ENCODE peak calls at places on chromosome 21, in five cellular contexts. One of them, this sample, is unnamed.

GRCh38 chr21:38610573-38611251 is 112.4 kb upstream of the ERG start:
- DNase-seq in Peyer's patch: no peak
- DNase-seq in aorta: no peak
- DNase-seq in tibial nerve: no peak
- DNase-seq in uterus: no peak
- DNase-seq in this sample: no peak

GRCh38 chr21:34047835-34048234 is 25.5 kb upstream of the MRPS6 start:
- DNase-seq in Peyer's patch: no peak
- DNase-seq in aorta: no peak
- DNase-seq in tibial nerve: no peak
- DNase-seq in uterus: no peak
- DNase-seq in this sample: no peak

GRCh38 chr21:46168238-46168637 is 12.9 kb upstream of the FTCD start:
- DNase-seq in Peyer's patch: no peak
- DNase-seq in aorta: peak; percentile 42
- DNase-seq in tibial nerve: no peak
- DNase-seq in uterus: peak; percentile 12
- DNase-seq in this sample: no peak

GRCh38 chr21:26709090-26709489 is 136.0 kb upstream of the CYYR1 start:
- DNase-seq in Peyer's patch: no peak
- DNase-seq in aorta: no peak
- DNase-seq in tibial nerve: no peak
- DNase-seq in uterus: no peak
- DNase-seq in this sample: no peak

GRCh38 chr21:29851611-29852010 is 88.2 kb downstream of the GRIK1 start:
- DNase-seq in Peyer's patch: no peak
- DNase-seq in aorta: no peak
- DNase-seq in tibial nerve: no peak
- DNase-seq in uterus: no peak
- DNase-seq in this sample: no peak

GRCh38 chr21:23639726-23640125 is 1967.6 kb downstream of the MRPL39 start:
- DNase-seq in Peyer's patch: no peak
- DNase-seq in aorta: no peak
- DNase-seq in tibial nerve: no peak
- DNase-seq in uterus: no peak
- DNase-seq in this sample: no peak

GRCh38 chr21:15908187-15908586 is 178.4 kb downstream of the USP25 start:
- DNase-seq in Peyer's patch: no peak
- DNase-seq in aorta: no peak
- DNase-seq in tibial nerve: no peak
- DNase-seq in uterus: no peak
- DNase-seq in this sample: no peak

GRCh38 chr21:33229776-33230517 is at the start of gene IFNAR2:
- DNase-seq in Peyer's patch: peak; percentile 89
- DNase-seq in aorta: peak; percentile 86
- DNase-seq in tibial nerve: peak; percentile 43
- DNase-seq in uterus: peak; percentile 57
- DNase-seq in this sample: peak; percentile 67

GRCh38 chr21:35509004-35509704 is 460.1 kb upstream of the RUNX1 start:
- DNase-seq in Peyer's patch: no peak
- DNase-seq in aorta: peak; percentile 58
- DNase-seq in tibial nerve: peak; percentile 40
- DNase-seq in uterus: no peak
- DNase-seq in this sample: no peak

GRCh38 chr21:42538479-42539275 is 25.0 kb downstream of the SLC37A1 start:
- DNase-seq in Peyer's patch: peak; percentile 12
- DNase-seq in aorta: no peak
- DNase-seq in tibial nerve: no peak
- DNase-seq in uterus: no peak
- DNase-seq in this sample: no peak
- H3K27ac ChIP-seq in Peyer's patch: no peak overlapping the region
- H3K27ac ChIP-seq in aorta: no peak overlapping the region
- H3K27ac ChIP-seq in tibial nerve: no peak overlapping the region
- H3K27ac ChIP-seq in uterus: no peak overlapping the region
- H3K27ac ChIP-seq in this sample: no peak overlapping the region

GRCh38 chr21:42479582-42479981 is 16.4 kb downstream of the RSPH1 start:
- DNase-seq in Peyer's patch: no peak
- DNase-seq in aorta: no peak
- DNase-seq in tibial nerve: no peak
- DNase-seq in uterus: no peak
- DNase-seq in this sample: no peak
- H3K27me3 ChIP-seq in Peyer's patch: no peaks in the 10 kb centered on the region
- H3K27me3 ChIP-seq in aorta: no peaks in the 10 kb centered on the region
- H3K27me3 ChIP-seq in tibial nerve: no peaks in the 10 kb centered on the region
- H3K27me3 ChIP-seq in uterus: no peaks in the 10 kb centered on the region
- H3K27me3 ChIP-seq in this sample: no peaks in the 10 kb centered on the region

GRCh38 chr21:41425954-41426655 is at the start of gene MX1:
- DNase-seq in Peyer's patch: peak; percentile 93
- DNase-seq in aorta: peak; percentile 83
- DNase-seq in tibial nerve: peak; percentile 64
- DNase-seq in uterus: peak; percentile 67
- DNase-seq in this sample: peak; percentile 89

GRCh38 chr21:41428311-41428710 is 2.3 kb downstream of the MX1 start:
- DNase-seq in Peyer's patch: no peak
- DNase-seq in aorta: no peak
- DNase-seq in tibial nerve: no peak
- DNase-seq in uterus: no peak
- DNase-seq in this sample: no peak

GRCh38 chr21:41426656-41427311 is 745 bp downstream of the MX1 start:
- DNase-seq in Peyer's patch: no peak
- DNase-seq in aorta: no peak
- DNase-seq in tibial nerve: no peak
- DNase-seq in uterus: no peak
- DNase-seq in this sample: no peak

GRCh38 chr21:41427556-41427955 is 1.5 kb downstream of the MX1 start:
- DNase-seq in Peyer's patch: no peak
- DNase-seq in aorta: no peak
- DNase-seq in tibial nerve: no peak
- DNase-seq in uterus: no peak
- DNase-seq in this sample: no peak

GRCh38 chr21:41425588-41425953 is 468 bp upstream of the MX1 start:
- DNase-seq in Peyer's patch: no peak
- DNase-seq in aorta: no peak
- DNase-seq in tibial nerve: no peak
- DNase-seq in uterus: no peak
- DNase-seq in this sample: no peak
- H3K27ac ChIP-seq in Peyer's patch: peak overlapping the region; percentile 77
- H3K27ac ChIP-seq in aorta: no peak overlapping the region
- H3K27ac ChIP-seq in tibial nerve: peak overlapping the region; percentile 86
- H3K27ac ChIP-seq in uterus: peak overlapping the region; percentile 72
- H3K27ac ChIP-seq in this sample: peak overlapping the region; percentile 62

GRCh38 chr21:44876849-44877575 is 3.5 kb upstream of the PTTG1IP start:
- DNase-seq in Peyer's patch: peak; percentile 19
- DNase-seq in aorta: no peak
- DNase-seq in tibial nerve: no peak
- DNase-seq in uterus: no peak
- DNase-seq in this sample: no peak
- H3K27me3 ChIP-seq in Peyer's patch: no peaks in the 10 kb centered on the region
- H3K27me3 ChIP-seq in aorta: no peaks in the 10 kb centered on the region
- H3K27me3 ChIP-seq in tibial nerve: no peaks in the 10 kb centered on the region
- H3K27me3 ChIP-seq in uterus: no peaks in the 10 kb centered on the region
- H3K27me3 ChIP-seq in this sample: no peaks in the 10 kb centered on the region

GRCh38 chr21:41508415-41509205 is 652 bp upstream of the TMPRSS2 start:
- DNase-seq in Peyer's patch: peak; percentile 51
- DNase-seq in aorta: no peak
- DNase-seq in tibial nerve: no peak
- DNase-seq in uterus: no peak
- DNase-seq in this sample: no peak

GRCh38 chr21:41509733-41510132 is 1.8 kb upstream of the TMPRSS2 start:
- DNase-seq in Peyer's patch: peak; percentile 37
- DNase-seq in aorta: no peak
- DNase-seq in tibial nerve: no peak
- DNase-seq in uterus: no peak
- DNase-seq in this sample: no peak

GRCh38 chr21:41507521-41508414 is at the start of gene TMPRSS2:
- DNase-seq in Peyer's patch: peak; percentile 95
- DNase-seq in aorta: no peak
- DNase-seq in tibial nerve: no peak
- DNase-seq in uterus: no peak
- DNase-seq in this sample: no peak

GRCh38 chr21:41510500-41510899 is 2.5 kb upstream of the TMPRSS2 start:
- DNase-seq in Peyer's patch: no peak
- DNase-seq in aorta: no peak
- DNase-seq in tibial nerve: no peak
- DNase-seq in uterus: no peak
- DNase-seq in this sample: no peak

DNA sequence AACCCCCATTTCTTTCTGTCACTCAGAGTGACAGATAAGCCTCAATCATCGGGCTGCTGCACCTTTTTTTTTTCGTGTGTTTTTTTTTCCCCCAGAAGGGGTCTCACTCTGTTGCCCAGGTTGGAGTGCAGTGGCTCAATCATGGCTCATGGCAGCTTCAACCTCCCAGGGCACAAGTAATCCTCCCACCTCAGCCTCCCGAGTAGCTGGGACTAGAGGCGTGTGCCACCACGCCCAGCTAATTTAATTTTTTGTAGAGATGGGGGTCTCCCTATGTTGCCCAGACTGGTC is 1.2 kb upstream of the TMPRSS2 start:
- DNase-seq in Peyer's patch: peak; percentile 63
- DNase-seq in aorta: no peak
- DNase-seq in tibial nerve: no peak
- DNase-seq in uterus: no peak
- DNase-seq in this sample: no peak
- H3K27ac ChIP-seq in Peyer's patch: peak overlapping the region; percentile 76
- H3K27ac ChIP-seq in aorta: no peak overlapping the region
- H3K27ac ChIP-seq in tibial nerve: no peak overlapping the region
- H3K27ac ChIP-seq in uterus: no peak overlapping the region
- H3K27ac ChIP-seq in this sample: no peak overlapping the region